ENCODE peak calls at places on chromosomes 4 and X, in nine cellular contexts. P is lung; W is HuH-7.5; U is NCI-H1092; T is cardiac muscle cell; M is activated CD8-positive, alpha-beta T cell treated with anti-CD3 and anti-CD28 coated beads for 36 hours; L is amniotic stem cell; S is mesothelial cell of epicardium; Y is GM20000. O is an unnamed sample.

GRCh38 chr4:83546796-83547195 is 10.9 kb downstream of the GPAT3 start:
- DNase-seq in P (no peak), W (no peak), U (no peak), T (no peak), M (no peak), L (no peak), S (no peak), Y (no peak), O (no peak)

GRCh38 chr4:137370206-137370633 is 162.1 kb downstream of the PCDH18 start:
- DNase-seq in P (no peak), W (no peak), U (no peak), T (no peak), M (no peak), L (no peak), S (no peak), Y (no peak), O (no peak)

GRCh38 chrX:79413009-79413408 is 45.9 kb upstream of the ITM2A start:
- DNase-seq in P (no peak), W (no peak), U (no peak), T (peak), M (no peak), L (no peak), S (no peak), Y (peak), O (no peak)

GRCh38 chr4:33171873-33172550 is 2451.8 kb downstream of the PCDH7 start:
- DNase-seq in P (no peak), W (no peak), U (no peak), T (no peak), M (no peak), L (no peak), S (no peak), Y (no peak), O (no peak)

GRCh38 chr4:182294436-182294835 is 51.2 kb downstream of the TENM3 start:
- DNase-seq in P (no peak), W (no peak), U (no peak), T (no peak), M (no peak), L (no peak), S (no peak), Y (no peak), O (no peak)

GRCh38 chr4:3671571-3672464 is 94.4 kb upstream of the ADRA2C start:
- DNase-seq in P (no peak), W (no peak), U (no peak), T (no peak), M (no peak), L (no peak), S (no peak), Y (no peak), O (no peak)

GRCh38 chrX:47240619-47241018 is 7.8 kb downstream of the USP11 start:
- DNase-seq in P (no peak), W (no peak), U (no peak), T (no peak), M (no peak), L (no peak), S (no peak), Y (no peak), O (no peak)

GRCh38 chrX:71927040-71927439 is 16.4 kb downstream of the NHSL2 start:
- DNase-seq in P (no peak), W (no peak), U (no peak), T (no peak), M (no peak), L (no peak), S (no peak), Y (no peak), O (no peak)

GRCh38 chr4:186701273-186701672 is 22.4 kb downstream of the FAT1 start:
- DNase-seq in P (no peak), W (no peak), U (no peak), T (peak), M (no peak), L (no peak), S (no peak), Y (no peak), O (no peak)

GRCh38 chrX:76253432-76253831 is 80.6 kb downstream of the PBDC1 start:
- DNase-seq in P (no peak), W (no peak), U (peak), T (peak), M (peak), L (no peak), S (no peak), Y (peak), O (peak)

GRCh38 chr4:158578476-158578875 is 56.8 kb downstream of the RXFP1 start:
- DNase-seq in P (no peak), W (no peak), U (no peak), T (peak), M (no peak), L (no peak), S (no peak), Y (no peak), O (no peak)

GRCh38 chr4:100891808-100892207 is 374.0 kb upstream of the EMCN start:
- DNase-seq in P (no peak), W (no peak), U (no peak), T (no peak), M (no peak), L (no peak), S (no peak), Y (no peak), O (no peak)

GRCh38 chr4:86220137-86220536 is 139.7 kb downstream of the MAPK10 start:
- DNase-seq in P (no peak), W (no peak), U (no peak), T (no peak), M (no peak), L (no peak), S (no peak), Y (no peak), O (no peak)

GRCh38 chr4:8698341-8699062 is 105.9 kb downstream of the CPZ start:
- DNase-seq in P (no peak), W (no peak), U (no peak), T (no peak), M (no peak), L (no peak), S (peak), Y (no peak), O (no peak)

GRCh38 chr4:158484173-158484885 is 37.4 kb upstream of the RXFP1 start:
- DNase-seq in P (no peak), W (no peak), U (no peak), T (no peak), M (no peak), L (no peak), S (no peak), Y (no peak), O (no peak)

GRCh38 chrX:120797201-120797938 is 78.3 kb downstream of the CT47B1 start:
- DNase-seq in P (no peak), W (no peak), U (no peak), T (no peak), M (no peak), L (no peak), S (no peak), Y (no peak), O (no peak)

GRCh38 chr4:60865238-60865637 is 334.9 kb upstream of the ADGRL3 start:
- DNase-seq in P (no peak), W (no peak), U (no peak), T (peak), M (no peak), L (no peak), S (no peak), Y (no peak), O (no peak)

GRCh38 chr4:77920371-77920770 is 57.7 kb downstream of the MRPL1 start:
- DNase-seq in P (no peak), W (no peak), U (no peak), T (no peak), M (no peak), L (no peak), S (no peak), Y (no peak), O (no peak)

GRCh38 chr4:102535398-102536082 is 34.4 kb downstream of the NFKB1 start:
- DNase-seq in P (no peak), W (no peak), U (no peak), T (no peak), M (no peak), L (no peak), S (no peak), Y (peak), O (no peak)